ENCODE peak calls at places on chromosome 13, in seven cellular contexts. W is coronary artery, Y is colonic mucosa, T is EL, L is fibroblast of the conjunctiva, V is HS-5, P is endothelial cell. B is an unnamed sample.

GRCh38 chr13:113846639-113847318 is 17.1 kb downstream of the GAS6 start:
- DNase-seq in L (no peak), W (peak), V (no peak), Y (no peak), T (no peak), P (no peak), B (no peak)

GRCh38 chr13:33611016-33611805 is 206.7 kb upstream of the RFC3 start:
- DNase-seq in P (no peak), W (peak), T (no peak), Y (no peak), V (no peak), L (peak), B (peak)

GRCh38 chr13:113302940-113303339 is 5.9 kb downstream of the LAMP1 start:
- DNase-seq in L (no peak), Y (no peak), V (no peak), P (no peak), T (no peak), W (no peak), B (no peak)

GRCh38 chr13:24307211-24308067 is 1.9 kb upstream of the C1QTNF9 start:
- DNase-seq in Y (no peak), L (no peak), V (no peak), W (peak), T (no peak), P (no peak), B (no peak)

GRCh38 chr13:101512650-101513049 is 60.2 kb downstream of the ITGBL1 start:
- DNase-seq in W (no peak), T (peak), P (no peak), V (no peak), Y (no peak), L (no peak), B (no peak)

GRCh38 chr13:59472134-59472533 is 691.6 kb downstream of the DIAPH3 start:
- DNase-seq in P (no peak), L (no peak), T (peak), V (peak), W (no peak), Y (no peak), B (no peak)

GRCh38 chr13:106182404-106182803 is 353.1 kb downstream of the EFNB2 start:
- DNase-seq in Y (peak), L (peak), T (peak), P (no peak), V (peak), W (no peak), B (peak)

GRCh38 chr13:32323912-32324311 is 8.6 kb downstream of the BRCA2 start:
- DNase-seq in P (no peak), W (no peak), L (peak), Y (no peak), T (peak), V (no peak), B (peak)

GRCh38 chr13:96053003-96053703 is at the start of gene UGGT2:
- DNase-seq in P (peak), V (peak), L (peak), T (peak), W (peak), Y (peak), B (peak)

GRCh38 chr13:27534108-27534975 is 84.0 kb upstream of the MTIF3 start:
- DNase-seq in W (no peak), Y (no peak), P (no peak), T (no peak), V (no peak), L (no peak), B (no peak)

GRCh38 chr13:23202383-23202782 is 21.6 kb downstream of the SGCG start:
- DNase-seq in T (no peak), P (no peak), Y (no peak), L (no peak), W (no peak), V (no peak), B (no peak)

GRCh38 chr13:50075619-50076097 is 60.4 kb downstream of the KCNRG start:
- DNase-seq in W (no peak), T (no peak), Y (no peak), L (no peak), V (no peak), P (no peak), B (peak)

GRCh38 chr13:106143930-106144709 is 391.3 kb downstream of the EFNB2 start:
- DNase-seq in T (no peak), W (no peak), L (no peak), Y (peak), P (no peak), V (no peak), B (no peak)

GRCh38 chr13:25901460-25902376 is 150.1 kb downstream of the SHISA2 start:
- DNase-seq in Y (no peak), V (peak), W (no peak), P (no peak), T (peak), L (peak), B (no peak)

GRCh38 chr13:33260168-33261098 is 25.1 kb downstream of the STARD13 start:
- DNase-seq in V (no peak), T (no peak), P (no peak), W (no peak), Y (no peak), L (no peak), B (peak)

GRCh38 chr13:19156013-19156825 is 25.4 kb downstream of the TUBA3C start:
- DNase-seq in L (no peak), V (no peak), P (no peak), Y (no peak), W (peak), T (no peak), B (no peak)

GRCh38 chr13:108156749-108157148 is 58.6 kb downstream of the LIG4 start:
- DNase-seq in T (no peak), Y (no peak), W (no peak), P (no peak), V (no peak), L (no peak), B (no peak)

GRCh38 chr13:69999875-70000274 is 107.8 kb upstream of the ATXN8OS start:
- DNase-seq in T (no peak), L (no peak), W (no peak), V (no peak), Y (no peak), P (no peak), B (no peak)

GRCh38 chr13:27792393-27793218 is at the start of gene GSX1:
- DNase-seq in W (no peak), T (peak), L (peak), V (no peak), P (peak), Y (peak), B (peak)

GRCh38 chr13:27770809-27771208 is 21.5 kb upstream of the GSX1 start:
- DNase-seq in T (peak), V (no peak), Y (peak), P (peak), W (no peak), L (no peak), B (peak)

GRCh38 chr13:44764334-44764733 is 188.2 kb upstream of the TSC22D1 start:
- DNase-seq in T (no peak), Y (peak), L (no peak), P (no peak), V (no peak), W (no peak), B (no peak)

GRCh38 chr13:79434578-79434977 is 28.5 kb upstream of the RBM26 start:
- DNase-seq in T (peak), P (no peak), L (no peak), Y (no peak), V (no peak), W (no peak), B (peak)

GRCh38 chr13:64154514-64154913 is 2738.9 kb upstream of the PCDH20 start:
- DNase-seq in P (no peak), L (peak), T (peak), Y (no peak), V (no peak), W (no peak), B (peak)

GRCh38 chr13:75101997-75102720 is 379.8 kb downstream of the TBC1D4 start:
- DNase-seq in P (no peak), W (no peak), Y (no peak), T (peak), L (peak), V (no peak), B (no peak)

GRCh38 chr13:111491659-111492058 is 171.2 kb downstream of the TEX29 start:
- DNase-seq in T (no peak), P (no peak), L (no peak), W (no peak), Y (no peak), V (no peak), B (no peak)

GRCh38 chr13:65929436-65929835 is 1300.7 kb downstream of the PCDH9 start:
- DNase-seq in Y (no peak), T (peak), P (no peak), V (no peak), L (no peak), W (no peak), B (no peak)

GRCh38 chr13:48263196-48263595 is 30.2 kb downstream of the ITM2B start:
- DNase-seq in P (no peak), L (no peak), Y (no peak), V (no peak), T (peak), W (no peak), B (no peak)

GRCh38 chr13:80577951-80578670 is 237.2 kb upstream of the SPRY2 start:
- DNase-seq in V (no peak), T (no peak), W (no peak), Y (no peak), P (no peak), L (no peak), B (no peak)

GRCh38 chr13:71786815-71787214 is 80.2 kb downstream of the DACH1 start:
- DNase-seq in P (no peak), L (no peak), T (no peak), W (no peak), V (no peak), Y (no peak), B (no peak)

GRCh38 chr13:21998279-21998678 is 327.4 kb downstream of the FGF9 start:
- DNase-seq in W (no peak), P (no peak), L (no peak), V (no peak), T (no peak), Y (no peak), B (no peak)